ENCODE peak calls at places on chromosomes 6 and 20, in nine cellular contexts. R, V, J, D, Q, S, M, I and U are unnamed samples.

GRCh38 chr6:16105874-16106273 is 23.0 kb upstream of the MYLIP start:
- DNase-seq in Q (no peak), V (no peak), J (no peak), I (no peak), R (peak), M (no peak), S (no peak), D (no peak), U (no peak)

GRCh38 chr6:125307964-125308615 is 6.3 kb upstream of the HDDC2 start:
- DNase-seq in D (no peak), I (no peak), S (no peak), R (no peak), J (no peak), M (no peak), V (no peak), Q (no peak), U (no peak)

GRCh38 chr6:149064026-149065017 is 253.2 kb upstream of the TAB2 start:
- DNase-seq in M (no peak), S (no peak), V (no peak), Q (no peak), J (no peak), D (no peak), I (no peak), R (no peak), U (no peak)

GRCh38 chr6:38909020-38909730 is 139.4 kb upstream of the GLP1R start:
- DNase-seq in D (no peak), R (peak), Q (no peak), J (no peak), V (no peak), I (no peak), S (no peak), M (no peak), U (no peak)

GRCh38 chr6:38105066-38105465 is 285.5 kb downstream of the ZFAND3 start:
- DNase-seq in Q (no peak), S (no peak), I (no peak), D (no peak), M (no peak), R (no peak), V (no peak), J (no peak), U (no peak)

GRCh38 chr6:117440558-117441525 is 15.1 kb upstream of the ROS1 start:
- DNase-seq in I (no peak), J (no peak), M (no peak), R (peak), S (no peak), Q (no peak), V (no peak), D (peak), U (no peak)

GRCh38 chr20:63014710-63015109 is 7.9 kb upstream of the BHLHE23 start:
- DNase-seq in S (no peak), I (no peak), V (no peak), J (no peak), M (no peak), R (no peak), Q (no peak), D (no peak), U (peak)

GRCh38 chr6:17622144-17622543 is 22.0 kb downstream of the FAM8A1 start:
- DNase-seq in R (no peak), V (peak), D (no peak), Q (no peak), M (no peak), J (no peak), I (no peak), S (no peak), U (no peak)

GRCh38 chr6:160477901-160478300 is 129.7 kb downstream of the SLC22A3 start:
- DNase-seq in Q (no peak), R (peak), J (no peak), V (no peak), D (peak), S (no peak), I (no peak), M (no peak), U (no peak)

GRCh38 chr20:63325554-63326313 is 32.7 kb downstream of the COL20A1 start:
- DNase-seq in J (no peak), M (no peak), Q (no peak), R (no peak), I (no peak), V (no peak), D (no peak), S (no peak), U (no peak)

GRCh38 chr6:138231399-138231886 is 13.2 kb upstream of the PBOV1 start:
- DNase-seq in I (no peak), S (no peak), V (no peak), D (peak), R (peak), Q (no peak), M (peak), J (no peak), U (peak)

GRCh38 chr6:146719387-146719786 is 120.6 kb downstream of the ADGB start:
- DNase-seq in V (no peak), Q (no peak), M (no peak), I (no peak), S (no peak), J (no peak), D (no peak), R (no peak), U (no peak)

GRCh38 chr6:119148102-119148824 is 69.8 kb upstream of the FAM184A start:
- DNase-seq in Q (peak), M (peak), I (no peak), R (peak), V (peak), J (peak), S (no peak), D (peak), U (peak)

GRCh38 chr20:51738877-51739447 is 29.2 kb downstream of the ATP9A start:
- DNase-seq in I (no peak), R (no peak), S (no peak), M (no peak), V (no peak), Q (no peak), D (no peak), J (no peak), U (no peak)

GRCh38 chr6:44542401-44543116 is 155.1 kb downstream of the CDC5L start:
- DNase-seq in Q (no peak), V (no peak), I (no peak), M (no peak), S (no peak), R (peak), D (no peak), J (no peak), U (no peak)

GRCh38 chr6:158174514-158174913 is 6.4 kb downstream of the GTF2H5 start:
- DNase-seq in M (no peak), I (no peak), J (no peak), V (no peak), S (no peak), D (peak), Q (no peak), R (peak), U (no peak)

GRCh38 chr6:135922170-135922569 is 70.7 kb downstream of the PDE7B start:
- DNase-seq in Q (no peak), I (no peak), S (no peak), J (no peak), R (peak), D (peak), M (no peak), V (no peak), U (no peak)

GRCh38 chr6:96816182-96816888 is 20.9 kb downstream of the GPR63 start:
- DNase-seq in Q (no peak), V (no peak), D (no peak), S (no peak), R (peak), J (no peak), I (no peak), M (no peak), U (no peak)

GRCh38 chr6:111677186-111677990 is 71.7 kb upstream of the TRAF3IP2 start:
- DNase-seq in R (no peak), M (no peak), V (no peak), J (no peak), Q (no peak), I (no peak), S (no peak), D (no peak), U (no peak)

GRCh38 chr6:4687989-4688947 is 87.9 kb upstream of the CDYL start:
- DNase-seq in M (no peak), I (no peak), R (peak), V (no peak), Q (no peak), J (no peak), D (peak), S (no peak), U (no peak)